ENCODE peak calls at places on chromosomes 13 and 19, in six cellular contexts. A is heart right ventricle, T is GM12865, J is progenitor cell of endocrine pancreas, D is RWPE1, Q is BJ. H is an unnamed sample.

GRCh38 chr19:12772323-12772722 is 3.0 kb downstream of the HOOK2 start:
- DNase-seq in A (peak; percentile 71), T (no peak), J (no peak), D (no peak), Q (no peak), H (no peak)

GRCh38 chr19:16367269-16367683 is 42.6 kb downstream of the KLF2 start:
- DNase-seq in A (no peak), T (peak; percentile 94), J (no peak), D (no peak), Q (no peak), H (no peak)

GRCh38 chr13:24228852-24229458 is 68.4 kb downstream of the SPATA13 start:
- DNase-seq in A (peak; percentile 44), T (peak; percentile 79), J (no peak), D (peak; percentile 48), Q (no peak), H (no peak)

GRCh38 chr19:10228925-10229324 is 2.2 kb downstream of the S1PR2 start:
- DNase-seq in A (peak; percentile 24), T (peak; percentile 73), J (no peak), D (peak; percentile 35), Q (no peak), H (no peak)

GRCh38 chr13:79990048-79990447 is 350.9 kb downstream of the SPRY2 start:
- DNase-seq in A (no peak), T (no peak), J (no peak), D (no peak), Q (no peak), H (no peak)

GRCh38 chr19:13262450-13262849 is 112.2 kb downstream of the IER2 start:
- DNase-seq in A (no peak), T (peak; percentile 72), J (no peak), D (peak; percentile 72), Q (peak; percentile 6), H (no peak)

GRCh38 chr19:6185825-6186193 is 50.3 kb downstream of the ACSBG2 start:
- DNase-seq in A (no peak), T (no peak), J (no peak), D (no peak), Q (no peak), H (no peak)

GRCh38 chr13:74406439-74406838 is 272.2 kb upstream of the KLF12 start:
- DNase-seq in A (no peak), T (no peak), J (no peak), D (no peak), Q (no peak), H (no peak)

GRCh38 chr13:91468301-91468700 is 69.9 kb downstream of the GPC5 start:
- DNase-seq in A (no peak), T (peak; percentile 17), J (no peak), D (peak; percentile 26), Q (no peak), H (no peak)

GRCh38 chr13:23516190-23516589 is 54.0 kb upstream of the TNFRSF19 start:
- DNase-seq in A (no peak), T (no peak), J (no peak), D (no peak), Q (no peak), H (no peak)

GRCh38 chr13:96397807-96398206 is 307.9 kb downstream of the HS6ST3 start:
- DNase-seq in A (no peak), T (no peak), J (no peak), D (no peak), Q (no peak), H (no peak)

GRCh38 chr13:76210262-76210661 is 574.1 kb downstream of the LMO7 start:
- DNase-seq in A (peak; percentile 27), T (no peak), J (no peak), D (no peak), Q (no peak), H (no peak)

GRCh38 chr13:112056284-112056727 is 10.6 kb upstream of the SOX1 start:
- DNase-seq in A (no peak), T (no peak), J (no peak), D (no peak), Q (no peak), H (no peak)

GRCh38 chr19:49558591-49558990 is 21.8 kb downstream of the NOSIP start:
- DNase-seq in A (no peak), T (no peak), J (no peak), D (no peak), Q (no peak), H (no peak)

GRCh38 chr19:8023371-8023770 is 17.9 kb upstream of the ELAVL1 start:
- DNase-seq in A (no peak), T (no peak), J (no peak), D (no peak), Q (no peak), H (no peak)

GRCh38 chr19:45243144-45243732 is 2.0 kb downstream of the EXOC3L2 start:
- DNase-seq in A (no peak), T (no peak), J (no peak), D (no peak), Q (no peak), H (no peak)

GRCh38 chr19:37999309-38000213 is 92.6 kb downstream of the SIPA1L3 start:
- DNase-seq in A (peak; percentile 60), T (no peak), J (no peak), D (peak; percentile 74), Q (peak; percentile 96), H (no peak)

GRCh38 chr19:32599736-32600157 is 18.8 kb downstream of the PDCD5 start:
- DNase-seq in A (peak; percentile 18), T (peak; percentile 73), J (no peak), D (peak; percentile 52), Q (no peak), H (no peak)

GRCh38 chr19:11322269-11323024 is 17.0 kb downstream of the RAB3D start:
- DNase-seq in A (no peak), T (no peak), J (no peak), D (no peak), Q (no peak), H (no peak)

GRCh38 chr19:11324748-11325389 is 14.6 kb downstream of the RAB3D start:
- DNase-seq in A (no peak), T (no peak), J (no peak), D (no peak), Q (no peak), H (no peak)

GRCh38 chr19:11323601-11324078 is 15.8 kb downstream of the RAB3D start:
- DNase-seq in A (no peak), T (no peak), J (no peak), D (no peak), Q (no peak), H (no peak)

GRCh38 chr19:11324079-11324661 is 15.3 kb downstream of the RAB3D start:
- DNase-seq in A (peak; percentile 68), T (peak; percentile 90), J (no peak), D (peak; percentile 94), Q (peak; percentile 92), H (no peak)

DNA sequence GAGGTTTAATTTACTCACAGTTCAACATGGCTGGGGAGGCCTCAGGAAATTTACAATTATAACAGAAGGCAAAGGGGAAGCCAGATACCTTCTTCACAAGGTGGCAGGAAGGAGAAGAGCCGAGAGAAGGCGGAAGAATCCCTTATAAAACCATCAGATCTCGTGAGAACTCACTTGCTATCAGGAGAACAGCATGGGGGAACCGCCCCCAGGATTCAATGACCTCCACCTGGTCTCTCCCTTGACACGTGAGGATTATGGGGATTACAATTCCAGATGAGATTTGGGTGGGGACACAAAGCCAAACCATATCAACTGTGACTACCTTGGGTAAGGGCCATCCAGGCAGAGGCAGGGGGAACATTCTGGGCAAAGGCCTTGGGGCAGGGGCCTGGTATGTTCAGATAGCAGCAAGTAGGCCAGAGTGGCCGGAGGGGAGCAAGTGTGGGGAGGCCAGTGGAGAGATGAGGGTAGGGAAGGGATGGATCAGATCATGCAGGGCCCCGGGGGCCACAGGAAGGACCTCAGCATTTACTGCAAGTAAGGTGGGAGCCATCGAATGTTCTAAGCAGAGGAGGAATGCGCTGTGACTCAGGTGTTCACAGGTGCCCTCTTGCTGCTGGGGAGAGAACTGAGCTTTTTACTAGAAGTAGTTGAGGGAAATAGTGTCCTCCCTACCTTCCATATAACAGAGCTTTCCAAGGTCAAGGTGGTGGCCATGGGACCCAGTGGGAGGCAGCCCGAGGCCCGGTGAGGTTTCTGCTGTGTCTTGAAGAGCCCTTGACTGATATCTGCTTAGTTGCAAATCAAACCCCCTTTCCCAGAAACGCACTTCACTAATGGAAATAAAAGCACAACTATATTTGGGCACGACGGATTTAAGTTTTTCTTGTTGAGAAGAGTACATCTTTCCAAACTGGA is 18.0 kb downstream of the RAB3D start:
- DNase-seq in A (no peak), T (no peak), J (no peak), D (no peak), Q (no peak), H (no peak)
- TF ChIP-seq CTCF in A (no peak), T (peak; percentile 9), J (peak; percentile 21), D (no peak), Q (no peak), H (no peak)

GRCh38 chr13:107203146-107203847 is 635.4 kb upstream of the ARGLU1 start:
- DNase-seq in A (peak; percentile 15), T (peak; percentile 19), J (no peak), D (no peak), Q (no peak), H (peak; percentile 25)
- TF ChIP-seq CTCF in A (no peak), T (peak; percentile 43), J (peak; percentile 60), D (no peak), Q (peak; percentile 11), H (peak; percentile 25)

GRCh38 chr13:20713014-20713376 is 9.5 kb downstream of the IL17D start:
- DNase-seq in A (no peak), T (no peak), J (no peak), D (no peak), Q (no peak), H (no peak)

GRCh38 chr13:20709782-20710181 is 6.3 kb downstream of the IL17D start:
- DNase-seq in A (no peak), T (no peak), J (no peak), D (no peak), Q (no peak), H (no peak)

GRCh38 chr13:20709369-20709768 is 5.9 kb downstream of the IL17D start:
- DNase-seq in A (no peak), T (no peak), J (no peak), D (no peak), Q (no peak), H (no peak)

GRCh38 chr13:20713751-20714150 is 10.3 kb downstream of the IL17D start:
- DNase-seq in A (no peak), T (no peak), J (no peak), D (no peak), Q (peak; percentile 18), H (no peak)

GRCh38 chr13:20711301-20712044 is 8.0 kb downstream of the IL17D start:
- DNase-seq in A (no peak), T (peak; percentile 32), J (no peak), D (no peak), Q (no peak), H (no peak)
- TF ChIP-seq CTCF in A (no peak), T (no peak), J (no peak), D (no peak), Q (no peak), H (no peak)

DNA sequence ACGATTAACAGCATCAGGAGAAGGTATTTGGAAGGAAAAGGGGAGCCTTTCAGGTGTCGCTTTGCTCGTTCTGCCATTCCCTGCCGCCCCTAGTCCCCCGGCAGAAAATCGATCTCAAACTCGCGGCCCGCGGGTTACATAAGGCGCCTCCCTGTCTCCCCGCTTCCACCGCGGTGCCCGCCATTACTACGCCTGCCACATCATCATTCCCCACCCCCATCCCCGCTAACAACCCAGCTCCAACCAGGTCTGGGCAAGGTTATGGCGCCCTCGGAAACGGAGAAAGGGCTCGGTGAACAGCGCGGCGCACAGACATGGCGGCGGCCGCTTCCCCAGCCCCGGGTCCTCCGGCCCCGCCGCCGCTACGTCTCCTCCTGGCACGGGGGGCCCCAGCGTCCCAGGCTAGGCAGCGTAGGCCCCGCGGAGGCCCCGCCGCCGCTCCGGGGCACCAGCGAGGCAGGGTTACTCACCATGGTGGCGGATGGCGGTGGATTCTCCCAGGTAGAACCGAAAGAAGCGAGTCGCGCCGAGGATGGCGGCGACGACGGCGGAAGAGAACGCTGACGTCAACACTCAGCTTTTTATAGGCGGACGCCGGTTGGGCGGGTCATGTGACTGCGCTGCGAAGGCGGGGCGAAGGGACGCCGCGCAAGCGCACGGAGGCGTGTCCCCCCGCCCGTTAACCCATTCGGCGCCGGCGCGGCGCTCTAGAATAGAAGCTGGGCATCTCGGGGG is at the start of gene EEF2:
- DNase-seq in A (peak; percentile 91), T (peak; percentile 97), J (peak; percentile 86), D (peak; percentile 97), Q (no peak), H (peak; percentile 98)
- TF ChIP-seq CTCF in A (no peak), T (no peak), J (no peak), D (no peak), Q (no peak), H (no peak)